ENCODE peak calls at places on chromosomes 16 and 17, in six cellular contexts. W, F, A, H, D and I are unnamed samples.

GRCh38 chr17:44176671-44177501 is 6.4 kb downstream of the ASB16 start:
- DNase-seq in A (no peak), H (no peak), W (no peak), F (no peak), D (no peak), I (no peak)

GRCh38 chr17:50532452-50533024 is at the start of gene EPN3:
- DNase-seq in D (no peak), W (no peak), F (no peak), H (peak), A (peak), I (peak)

GRCh38 chr17:76641501-76641900 is 2.1 kb downstream of the ST6GALNAC1 start:
- DNase-seq in F (no peak), H (no peak), A (peak), D (peak), W (no peak), I (no peak)

GRCh38 chr17:70654706-70655105 is 485.4 kb downstream of the KCNJ2 start:
- DNase-seq in W (no peak), F (no peak), D (no peak), A (no peak), H (no peak), I (peak)

GRCh38 chr17:27530791-27531391 is 74.6 kb downstream of the KSR1 start:
- DNase-seq in F (no peak), H (no peak), D (peak), A (no peak), W (no peak), I (no peak)

GRCh38 chr17:50638572-50638850 is 3.8 kb downstream of the ABCC3 start:
- DNase-seq in F (no peak), D (no peak), W (no peak), H (no peak), A (no peak), I (no peak)

GRCh38 chr17:18950944-18951905 is 740 bp upstream of the SLC5A10 start:
- DNase-seq in H (no peak), A (no peak), W (no peak), D (no peak), F (no peak), I (no peak)

GRCh38 chr16:57479043-57479421 is 7.3 kb downstream of the DOK4 start:
- DNase-seq in W (no peak), A (no peak), F (no peak), D (no peak), H (peak), I (peak)

GRCh38 chr16:50305441-50306061 is 39.2 kb downstream of the ADCY7 start:
- DNase-seq in F (no peak), A (no peak), D (no peak), W (no peak), H (no peak), I (peak)

GRCh38 chr16:85370881-85371651 is 242.1 kb upstream of the GSE1 start:
- DNase-seq in W (no peak), D (no peak), H (no peak), A (no peak), F (no peak), I (peak)

GRCh38 chr17:570403-570802 is 144.2 kb downstream of the VPS53 start:
- DNase-seq in D (peak), H (no peak), A (no peak), W (no peak), F (no peak), I (no peak)

GRCh38 chr17:49337900-49338299 is 24.1 kb downstream of the ZNF652 start:
- DNase-seq in A (no peak), F (no peak), D (no peak), H (no peak), W (no peak), I (no peak)

GRCh38 chr16:75758215-75758614 is 31.9 kb upstream of the CPHXL start:
- DNase-seq in D (no peak), A (no peak), W (no peak), F (no peak), H (no peak), I (no peak)

GRCh38 chr16:11547517-11547916 is 39.2 kb downstream of the LITAF start:
- DNase-seq in D (no peak), F (no peak), A (no peak), W (no peak), H (no peak), I (no peak)

GRCh38 chr16:84853534-84853933 is 33.7 kb downstream of the CRISPLD2 start:
- DNase-seq in H (no peak), A (no peak), W (no peak), D (no peak), F (no peak), I (no peak)

GRCh38 chr16:10895053-10895946 is 18.3 kb downstream of the CIITA start:
- DNase-seq in F (no peak), W (peak), A (no peak), D (peak), H (peak), I (no peak)

GRCh38 chr17:61809816-61810392 is 53.4 kb downstream of the BRIP1 start:
- DNase-seq in A (no peak), D (no peak), W (no peak), F (no peak), H (no peak), I (no peak)

GRCh38 chr16:9081843-9082242 is 9.6 kb upstream of the HAPSTR1 start:
- DNase-seq in F (no peak), H (no peak), W (no peak), A (no peak), D (no peak), I (no peak)

GRCh38 chr16:31090540-31090939 is 1.8 kb upstream of the PRSS53 start:
- DNase-seq in H (no peak), W (no peak), F (no peak), D (no peak), A (no peak), I (no peak)

GRCh38 chr17:42403150-42403549 is 14.9 kb upstream of the STAT3 start:
- DNase-seq in A (no peak), W (no peak), F (no peak), H (peak), D (no peak), I (peak)

GRCh38 chr17:76572201-76572910 is 13.3 kb downstream of the ST6GALNAC2 start:
- DNase-seq in A (no peak), D (no peak), F (no peak), W (no peak), H (no peak), I (peak)

GRCh38 chr16:81316176-81316496 is 1.4 kb downstream of the GAN start:
- DNase-seq in H (no peak), W (no peak), A (no peak), F (no peak), D (no peak), I (no peak)

GRCh38 chr17:81153340-81153803 is 11.9 kb upstream of the PVALEF start:
- DNase-seq in W (no peak), F (no peak), D (no peak), H (no peak), A (no peak), I (peak)

GRCh38 chr16:592518-593306 is 2.8 kb downstream of the RAB40C start:
- DNase-seq in D (peak), W (no peak), A (no peak), F (no peak), H (no peak), I (no peak)

GRCh38 chr17:13584701-13585080 is 17.0 kb downstream of the HS3ST3A1 start:
- DNase-seq in H (no peak), D (no peak), W (no peak), A (no peak), F (no peak), I (no peak)

GRCh38 chr16:55046146-55046460 is 115.4 kb downstream of the IRX5 start:
- DNase-seq in F (no peak), A (no peak), W (no peak), D (no peak), H (no peak), I (no peak)

GRCh38 chr17:45123930-45124796 is 8.2 kb downstream of the PLCD3 start:
- DNase-seq in A (peak), H (no peak), D (peak), F (no peak), W (peak), I (peak)

GRCh38 chr17:4548721-4549531 is 6.3 kb downstream of the MYBBP1A start:
- DNase-seq in D (no peak), F (no peak), A (no peak), W (no peak), H (no peak), I (no peak)

GRCh38 chr16:84806256-84806889 is 13.4 kb upstream of the CRISPLD2 start:
- DNase-seq in H (no peak), F (peak), D (no peak), W (no peak), A (no peak), I (peak)

GRCh38 chr16:21001262-21001661 is 100.7 kb downstream of the LYRM1 start:
- DNase-seq in A (peak), F (no peak), H (peak), D (peak), W (peak), I (peak)

GRCh38 chr16:27378871-27379580 is 22.9 kb upstream of the IL21R start:
- DNase-seq in H (no peak), D (no peak), A (no peak), W (no peak), F (no peak), I (no peak)

GRCh38 chr16:17780181-17780580 is 309.4 kb upstream of the XYLT1 start:
- DNase-seq in F (no peak), D (no peak), A (no peak), W (no peak), H (no peak), I (no peak)

GRCh38 chr17:37051839-37052238 is 103.1 kb downstream of the AATF start:
- DNase-seq in F (no peak), H (no peak), W (no peak), A (no peak), D (no peak), I (no peak)

GRCh38 chr16:69840975-69841374 is 78.8 kb downstream of the WWP2 start:
- DNase-seq in H (no peak), F (no peak), D (no peak), W (no peak), A (no peak), I (no peak)

GRCh38 chr16:69837380-69837779 is 75.2 kb downstream of the WWP2 start:
- DNase-seq in W (no peak), D (no peak), F (no peak), A (no peak), H (no peak), I (no peak)

GRCh38 chr16:69839798-69840409 is 77.8 kb downstream of the WWP2 start:
- DNase-seq in H (no peak), D (peak), W (no peak), A (no peak), F (no peak), I (no peak)

GRCh38 chr16:69838417-69838990 is 76.4 kb downstream of the WWP2 start:
- DNase-seq in D (no peak), H (no peak), W (no peak), A (no peak), F (no peak), I (no peak)

GRCh38 chr16:69839240-69839688 is 77.1 kb downstream of the WWP2 start:
- DNase-seq in A (no peak), H (no peak), W (no peak), D (peak), F (no peak), I (no peak)
- TF ChIP-seq YY1 in A (no peak), H (no peak), W (no peak), D (no peak), F (no peak), I (no peak)

GRCh38 chr16:5060073-5060641 is 5.6 kb downstream of the C16orf89 start:
- DNase-seq in H (peak), W (no peak), D (no peak), A (no peak), F (no peak), I (no peak)

GRCh38 chr16:5062790-5063765 is 2.7 kb downstream of the C16orf89 start:
- DNase-seq in H (no peak), A (no peak), F (no peak), D (no peak), W (no peak), I (no peak)

GRCh38 chr16:5059386-5060072 is 6.2 kb downstream of the C16orf89 start:
- DNase-seq in D (no peak), A (no peak), H (no peak), F (no peak), W (peak), I (no peak)

GRCh38 chr16:5064915-5065314 is 841 bp downstream of the C16orf89 start:
- DNase-seq in F (no peak), H (no peak), W (no peak), A (no peak), D (no peak), I (no peak)

GRCh38 chr16:5062051-5062450 is 3.7 kb downstream of the C16orf89 start:
- DNase-seq in F (no peak), D (no peak), H (no peak), W (no peak), A (no peak), I (no peak)
- TF ChIP-seq YY1 in F (no peak), D (no peak), H (no peak), W (no peak), A (no peak), I (no peak)

GRCh38 chr17:75515523-75516254 is at the start of gene CASKIN2:
- DNase-seq in A (peak), H (peak), W (peak), F (peak), D (peak), I (peak)

GRCh38 chr17:75517277-75517865 is 1.0 kb downstream of the TSEN54 start:
- DNase-seq in D (no peak), A (peak), W (no peak), H (no peak), F (no peak), I (peak)

GRCh38 chr17:75516255-75516618 is at the start of gene TSEN54:
- DNase-seq in F (peak), W (peak), H (peak), A (peak), D (peak), I (peak)

GRCh38 chr17:75518201-75518600 is 1.9 kb downstream of the TSEN54 start:
- DNase-seq in W (no peak), D (no peak), F (peak), H (no peak), A (no peak), I (no peak)

GRCh38 chr17:75516619-75517276 is 420 bp downstream of the TSEN54 start:
- DNase-seq in H (peak), D (no peak), W (no peak), F (no peak), A (no peak), I (no peak)
- TF ChIP-seq YY1 in H (no peak), D (no peak), W (no peak), F (no peak), A (no peak), I (no peak)

DNA sequence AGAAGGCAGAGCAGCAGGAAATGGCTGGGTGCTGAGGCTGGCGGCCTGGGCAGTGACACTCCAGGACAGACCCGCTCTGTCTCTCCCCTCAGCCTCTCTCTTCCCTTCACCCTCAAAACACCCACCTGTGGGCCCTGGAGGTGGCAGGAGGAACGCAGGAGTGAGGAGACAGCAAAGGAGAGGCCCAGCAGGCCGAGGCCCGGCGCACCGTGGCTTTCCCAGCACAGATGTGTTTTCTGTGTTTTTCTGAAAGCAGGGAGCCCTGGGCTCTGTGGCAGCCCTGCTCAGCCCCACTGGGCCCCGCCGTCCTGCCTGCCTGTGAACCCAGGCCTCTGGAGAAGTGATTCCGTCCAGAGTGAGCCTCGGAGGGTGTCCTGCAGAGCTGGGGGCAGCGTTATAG is 30.5 kb downstream of the ZNF469 start:
- DNase-seq in H (no peak), A (no peak), F (no peak), D (no peak), W (no peak), I (no peak)
- TF ChIP-seq YY1 in H (no peak), A (no peak), F (no peak), D (no peak), W (no peak), I (no peak)

DNA sequence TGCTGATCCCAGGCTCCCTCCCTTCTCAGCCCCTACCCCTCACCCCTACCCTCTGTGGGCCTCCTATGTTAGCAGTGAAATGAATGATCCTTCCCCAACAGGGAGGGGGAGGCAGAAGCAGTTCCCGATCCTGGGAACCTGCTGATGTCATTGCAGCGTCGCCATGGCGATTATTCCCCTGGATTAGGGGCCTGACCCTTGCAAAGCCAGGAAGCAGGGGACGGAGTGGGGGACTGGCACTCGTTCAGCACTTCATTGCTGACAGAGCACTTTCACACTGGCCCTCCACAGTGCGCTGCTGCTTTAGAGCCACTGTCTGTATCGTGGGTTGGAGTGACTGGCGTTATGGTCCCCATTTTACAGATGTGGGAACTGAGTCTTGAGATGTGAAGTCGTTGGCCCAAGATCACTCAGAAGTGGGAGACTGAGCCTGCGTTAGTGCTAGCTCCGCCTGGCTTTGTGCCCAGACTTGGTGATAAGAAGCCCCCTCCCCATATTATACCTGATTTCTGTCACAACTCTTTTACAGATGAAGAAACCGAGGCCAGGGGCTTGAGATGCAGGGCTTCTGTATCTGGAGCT is 26.6 kb downstream of the LASP1 start:
- DNase-seq in A (no peak), F (no peak), H (no peak), W (no peak), D (no peak), I (no peak)
- TF ChIP-seq YY1 in A (no peak), F (no peak), H (no peak), W (no peak), D (no peak), I (no peak)